ENCODE peak calls at places on chromosomes 6 and 20, in four cellular contexts. V is A549, D is HepG2, P is K562. N is an unnamed sample.

GRCh38 chr20:20552076-20552475 is 160.4 kb downstream of the RALGAPA2 start:
- DNase-seq in D (no peak), P (no peak), V (no peak), N (no peak)

GRCh38 chr6:100685747-100686146 is 195.4 kb downstream of the ASCC3 start:
- DNase-seq in V (no peak), P (no peak), D (no peak), N (peak; percentile 7)

GRCh38 chr20:49186535-49187329 is 1.4 kb downstream of the STAU1 start:
- DNase-seq in V (peak; percentile 52), P (peak; percentile 85), D (peak; percentile 62), N (peak; percentile 62)

GRCh38 chr6:109485536-109485935 is 2.5 kb upstream of the ZBTB24 start:
- DNase-seq in V (no peak), P (no peak), D (no peak), N (no peak)

GRCh38 chr6:79525272-79526100 is 11.7 kb downstream of the LCA5 start:
- DNase-seq in P (peak; percentile 88), D (peak; percentile 91), V (peak; percentile 10), N (peak; percentile 47)

GRCh38 chr6:626236-626635 is 30.7 kb downstream of the HUS1B start:
- DNase-seq in V (no peak), D (no peak), P (peak; percentile 63), N (peak; percentile 82)

GRCh38 chr20:53793783-53794383 is 200.2 kb upstream of the ZNF217 start:
- DNase-seq in V (no peak), D (no peak), P (no peak), N (no peak)

GRCh38 chr6:35411066-35411465 is 41.1 kb upstream of the FANCE start:
- DNase-seq in D (no peak), P (no peak), V (no peak), N (no peak)

GRCh38 chr6:7219310-7219709 is 93.7 kb downstream of the SSR1 start:
- DNase-seq in V (no peak), D (peak; percentile 40), P (peak; percentile 51), N (peak; percentile 52)

GRCh38 chr20:46899619-46900018 is 5.0 kb downstream of the EYA2 start:
- DNase-seq in V (no peak), D (no peak), P (no peak), N (no peak)

GRCh38 chr6:164396071-164397047 is 913.0 kb downstream of the C6orf118 start:
- DNase-seq in D (no peak), P (no peak), V (no peak), N (no peak)

GRCh38 chr6:35797837-35798526 is 859 bp upstream of the CLPS start:
- DNase-seq in P (no peak), V (no peak), D (no peak), N (no peak)

GRCh38 chr20:45545754-45546453 is 1.3 kb downstream of the EPPIN start:
- DNase-seq in D (peak; percentile 48), P (peak; percentile 16), V (peak; percentile 26), N (peak; percentile 37)

GRCh38 chr6:85641522-85641915 is 1.2 kb downstream of the SYNCRIP start:
- DNase-seq in P (peak; percentile 24), V (no peak), D (no peak), N (peak; percentile 25)

GRCh38 chr20:61331542-61331941 is 79.5 kb downstream of the CDH4 start:
- DNase-seq in V (no peak), P (no peak), D (no peak), N (no peak)

GRCh38 chr6:105459884-105460283 is 57.0 kb upstream of the PREP start:
- DNase-seq in V (peak; percentile 12), P (no peak), D (no peak), N (peak; percentile 35)

GRCh38 chr6:114194362-114195343 is 148.2 kb downstream of the HS3ST5 start:
- DNase-seq in V (no peak), P (peak; percentile 1), D (no peak), N (peak; percentile 0)

GRCh38 chr20:45300961-45301360 is 5.7 kb upstream of the RBPJL start:
- DNase-seq in P (peak; percentile 71), V (peak; percentile 69), D (peak; percentile 56), N (peak; percentile 19)

GRCh38 chr6:149843051-149843633 is 21.0 kb downstream of the LRP11 start:
- DNase-seq in D (no peak), P (no peak), V (no peak), N (no peak)
- TF ChIP-seq MAZ in D (no peak), P (no peak), V (no peak), N (no peak)

DNA sequence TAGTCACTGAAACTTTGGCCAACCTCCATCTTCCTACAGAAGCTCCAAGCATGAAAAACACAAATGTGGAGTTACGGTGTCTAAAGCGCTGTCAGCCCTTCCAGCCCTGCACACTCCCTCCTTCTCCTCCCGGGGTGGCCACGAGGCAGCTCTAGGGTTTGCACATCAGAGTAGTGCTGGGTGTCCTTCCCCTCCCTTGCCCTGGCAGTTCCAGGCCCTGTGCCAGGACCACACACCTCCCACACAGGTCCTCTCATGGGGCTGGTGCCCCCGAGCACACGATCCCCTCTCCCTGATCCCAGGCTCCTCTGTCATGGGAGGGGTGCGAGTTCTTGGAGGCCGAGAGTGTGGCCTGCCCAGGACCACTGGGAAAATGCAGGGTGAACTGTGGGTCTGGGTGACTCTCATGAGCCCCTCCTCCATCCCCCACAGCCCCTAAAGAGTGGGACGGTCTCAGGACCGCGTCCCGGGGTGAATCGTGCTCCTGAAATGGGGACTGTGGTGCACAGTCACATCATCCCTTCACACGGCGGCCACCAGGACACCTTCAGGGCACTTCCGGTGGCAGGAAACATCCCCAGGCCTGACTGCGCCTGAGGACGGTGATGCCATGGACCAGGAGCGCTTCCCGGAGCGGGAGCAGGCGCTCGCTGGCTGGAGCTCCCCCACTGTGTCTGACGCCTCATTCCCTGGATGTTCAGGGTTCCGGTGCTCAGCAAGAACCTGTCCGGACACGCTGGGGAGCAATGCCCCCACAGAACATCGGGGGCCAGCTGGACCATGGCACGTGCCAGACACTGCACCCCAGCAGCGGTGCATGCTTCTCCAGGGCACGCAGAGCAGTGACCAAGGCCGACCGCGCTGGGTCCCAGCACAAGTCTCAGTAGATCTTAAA is 42.8 kb upstream of the SLCO4A1 start:
- DNase-seq in P (no peak), D (no peak), V (no peak), N (no peak)
- H3K27ac ChIP-seq in P (no peak overlapping the region), D (no peak overlapping the region), V (no peak overlapping the region), N (no peak overlapping the region)

GRCh38 chr20:31475472-31476312 is 604 bp downstream of the REM1 start:
- DNase-seq in D (no peak), P (no peak), V (no peak), N (no peak)

GRCh38 chr20:31476313-31476623 is 1.2 kb downstream of the REM1 start:
- DNase-seq in D (no peak), V (no peak), P (no peak), N (no peak)

GRCh38 chr20:31475032-31475431 is at the start of the genes DEFB124 and REM1:
- DNase-seq in V (no peak), P (no peak), D (no peak), N (no peak)

GRCh38 chr20:31474097-31474436 is 860 bp downstream of the DEFB124 start:
- DNase-seq in V (no peak), P (no peak), D (no peak), N (no peak)

DNA sequence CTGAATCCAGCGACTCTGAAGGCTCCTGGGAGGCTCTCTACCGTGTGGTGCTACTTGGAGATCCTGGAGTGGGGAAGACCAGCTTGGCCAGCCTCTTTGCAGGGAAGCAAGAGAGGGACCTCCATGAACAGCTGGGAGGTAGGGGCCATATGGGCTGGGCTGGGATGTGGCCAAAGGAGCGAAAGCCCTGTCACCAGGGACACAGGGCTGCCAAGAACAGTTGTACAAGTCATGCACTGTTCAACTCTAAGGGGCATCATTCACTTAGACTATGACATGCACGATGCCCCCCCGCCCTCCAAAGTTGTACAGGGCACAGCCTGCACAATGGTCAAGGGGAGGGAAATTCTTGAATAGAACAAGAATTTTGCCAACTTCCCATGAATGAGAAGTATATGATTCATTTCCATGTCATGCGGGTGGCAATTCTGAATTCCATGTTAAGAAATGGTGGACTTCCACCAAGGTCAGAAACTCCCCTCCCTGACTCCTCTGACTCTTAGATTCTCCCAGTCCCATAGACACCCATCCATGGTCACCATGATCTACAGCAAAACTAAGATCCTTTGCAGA is 1.6 kb downstream of the REM1 start:
- DNase-seq in V (no peak), P (no peak), D (no peak), N (no peak)
- TF ChIP-seq MAZ in V (no peak), P (no peak), D (no peak), N (no peak)

DNA sequence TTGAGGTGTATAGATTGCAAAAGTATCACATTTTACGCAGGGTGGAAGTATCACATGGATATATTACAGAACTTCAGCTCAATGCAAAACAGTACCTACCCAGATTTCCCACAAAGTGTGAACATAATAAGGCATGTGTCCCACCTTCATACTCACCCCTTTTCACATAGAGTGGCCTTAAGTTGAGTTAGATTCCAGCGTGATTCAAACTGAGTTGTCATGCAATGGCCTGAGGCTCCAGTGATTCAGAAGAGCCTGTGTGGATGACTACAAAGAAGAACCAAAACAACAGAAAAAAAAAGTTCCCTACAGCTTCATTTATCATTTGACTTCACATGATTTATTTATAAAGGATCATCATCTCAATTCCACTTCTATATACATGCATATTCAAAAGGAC is 309.7 kb downstream of the SLC35F1 start:
- DNase-seq in D (no peak), V (no peak), P (no peak), N (no peak)
- H3K27ac ChIP-seq in D (no peak overlapping the region), V (no peak overlapping the region), P (no peak overlapping the region), N (no peak overlapping the region)